ENCODE peak calls at places on chromosomes 6 and 20, in eight cellular contexts. One of them, this sample, is unnamed.

GRCh38 chr6:144809969-144810368 is 524.8 kb downstream of the UTRN start:
- DNase-seq in mesendoderm: no peak
- DNase-seq in HCT116: no peak
- DNase-seq in colonic mucosa: no peak
- DNase-seq in PC-3: no peak
- DNase-seq in fibroblast of lung: no peak
- DNase-seq in MM.1S: no peak
- DNase-seq in H1: no peak
- DNase-seq in this sample: no peak

GRCh38 chr6:92180090-92180489 is 1239.3 kb downstream of the EPHA7 start:
- DNase-seq in fibroblast of lung: no peak
- DNase-seq in HCT116: no peak
- DNase-seq in H1: no peak
- DNase-seq in mesendoderm: no peak
- DNase-seq in colonic mucosa: no peak
- DNase-seq in MM.1S: no peak
- DNase-seq in PC-3: no peak
- DNase-seq in this sample: no peak

GRCh38 chr20:19813839-19814238 is 55.8 kb downstream of the RIN2 start:
- DNase-seq in HCT116: no peak
- DNase-seq in mesendoderm: no peak
- DNase-seq in colonic mucosa: no peak
- DNase-seq in MM.1S: no peak
- DNase-seq in fibroblast of lung: peak; percentile 40
- DNase-seq in PC-3: no peak
- DNase-seq in H1: no peak
- DNase-seq in this sample: no peak

GRCh38 chr6:83119742-83120300 is 52.4 kb downstream of the DOP1A start:
- DNase-seq in mesendoderm: no peak
- DNase-seq in colonic mucosa: no peak
- DNase-seq in fibroblast of lung: peak; percentile 19
- DNase-seq in HCT116: no peak
- DNase-seq in MM.1S: no peak
- DNase-seq in H1: no peak
- DNase-seq in PC-3: peak; percentile 47
- DNase-seq in this sample: no peak

GRCh38 chr6:2633763-2634150 is 117.0 kb downstream of the MYLK4 start:
- DNase-seq in PC-3: no peak
- DNase-seq in mesendoderm: peak; percentile 10
- DNase-seq in MM.1S: no peak
- DNase-seq in fibroblast of lung: no peak
- DNase-seq in H1: no peak
- DNase-seq in colonic mucosa: no peak
- DNase-seq in HCT116: no peak
- DNase-seq in this sample: no peak

GRCh38 chr6:161547617-161548016 is 273.8 kb upstream of the AGPAT4 start:
- DNase-seq in colonic mucosa: no peak
- DNase-seq in fibroblast of lung: peak; percentile 10
- DNase-seq in mesendoderm: peak; percentile 72
- DNase-seq in MM.1S: no peak
- DNase-seq in HCT116: no peak
- DNase-seq in PC-3: no peak
- DNase-seq in H1: no peak
- DNase-seq in this sample: no peak

GRCh38 chr6:11766589-11767450 is 11.8 kb downstream of the ADTRP start:
- DNase-seq in fibroblast of lung: peak; percentile 100
- DNase-seq in H1: no peak
- DNase-seq in PC-3: peak; percentile 95
- DNase-seq in MM.1S: no peak
- DNase-seq in mesendoderm: peak; percentile 72
- DNase-seq in colonic mucosa: no peak
- DNase-seq in HCT116: peak; percentile 78
- DNase-seq in this sample: no peak

GRCh38 chr20:57251344-57251743 is 15.1 kb downstream of the BMP7 start:
- DNase-seq in PC-3: peak; percentile 46
- DNase-seq in H1: no peak
- DNase-seq in MM.1S: no peak
- DNase-seq in fibroblast of lung: peak; percentile 24
- DNase-seq in HCT116: no peak
- DNase-seq in colonic mucosa: no peak
- DNase-seq in mesendoderm: peak; percentile 88
- DNase-seq in this sample: no peak

GRCh38 chr6:6724319-6725119 is 136.0 kb downstream of the LY86 start:
- DNase-seq in PC-3: peak; percentile 73
- DNase-seq in MM.1S: peak; percentile 59
- DNase-seq in H1: peak; percentile 57
- DNase-seq in fibroblast of lung: peak; percentile 76
- DNase-seq in colonic mucosa: peak; percentile 84
- DNase-seq in HCT116: peak; percentile 58
- DNase-seq in mesendoderm: peak; percentile 89
- DNase-seq in this sample: peak; percentile 91

GRCh38 chr6:90035047-90035678 is 140.9 kb downstream of the GJA10 start:
- DNase-seq in H1: no peak
- DNase-seq in colonic mucosa: no peak
- DNase-seq in PC-3: no peak
- DNase-seq in fibroblast of lung: no peak
- DNase-seq in HCT116: no peak
- DNase-seq in mesendoderm: no peak
- DNase-seq in MM.1S: no peak
- DNase-seq in this sample: no peak

GRCh38 chr20:22561965-22562581 is 22.3 kb downstream of the FOXA2 start:
- DNase-seq in H1: no peak
- DNase-seq in PC-3: no peak
- DNase-seq in fibroblast of lung: no peak
- DNase-seq in HCT116: no peak
- DNase-seq in MM.1S: no peak
- DNase-seq in colonic mucosa: no peak
- DNase-seq in mesendoderm: no peak
- DNase-seq in this sample: no peak

GRCh38 chr6:157198425-157199279 is 124.7 kb downstream of the TMEM242 start:
- DNase-seq in fibroblast of lung: no peak
- DNase-seq in mesendoderm: no peak
- DNase-seq in H1: no peak
- DNase-seq in PC-3: peak; percentile 29
- DNase-seq in HCT116: no peak
- DNase-seq in colonic mucosa: peak; percentile 93
- DNase-seq in MM.1S: no peak
- DNase-seq in this sample: peak; percentile 92

GRCh38 chr6:170174124-170174770 is 116.6 kb downstream of the DLL1 start:
- DNase-seq in H1: no peak
- DNase-seq in mesendoderm: no peak
- DNase-seq in fibroblast of lung: no peak
- DNase-seq in MM.1S: no peak
- DNase-seq in HCT116: no peak
- DNase-seq in PC-3: no peak
- DNase-seq in colonic mucosa: peak; percentile 23
- DNase-seq in this sample: peak; percentile 76

GRCh38 chr6:129766959-129767728 is 57.2 kb upstream of the ARHGAP18 start:
- DNase-seq in HCT116: no peak
- DNase-seq in PC-3: peak; percentile 28
- DNase-seq in H1: no peak
- DNase-seq in mesendoderm: peak; percentile 78
- DNase-seq in colonic mucosa: no peak
- DNase-seq in MM.1S: peak; percentile 78
- DNase-seq in fibroblast of lung: peak; percentile 82
- DNase-seq in this sample: peak; percentile 76

GRCh38 chr20:60446273-60447111 is 488.3 kb downstream of the CDH26 start:
- DNase-seq in MM.1S: peak; percentile 30
- DNase-seq in H1: no peak
- DNase-seq in mesendoderm: no peak
- DNase-seq in fibroblast of lung: peak; percentile 4
- DNase-seq in colonic mucosa: no peak
- DNase-seq in HCT116: no peak
- DNase-seq in PC-3: no peak
- DNase-seq in this sample: no peak

GRCh38 chr6:107185570-107185969 is 70.3 kb upstream of the BEND3 start:
- DNase-seq in H1: no peak
- DNase-seq in HCT116: no peak
- DNase-seq in PC-3: peak; percentile 8
- DNase-seq in mesendoderm: peak; percentile 58
- DNase-seq in fibroblast of lung: peak; percentile 6
- DNase-seq in colonic mucosa: no peak
- DNase-seq in MM.1S: no peak
- DNase-seq in this sample: no peak

GRCh38 chr6:411402-412145 is 20.0 kb downstream of the IRF4 start:
- DNase-seq in MM.1S: no peak
- DNase-seq in fibroblast of lung: no peak
- DNase-seq in mesendoderm: no peak
- DNase-seq in colonic mucosa: no peak
- DNase-seq in HCT116: no peak
- DNase-seq in PC-3: peak; percentile 64
- DNase-seq in H1: no peak
- DNase-seq in this sample: no peak

GRCh38 chr20:44990957-44991356 is 24.6 kb downstream of the STK4 start:
- DNase-seq in PC-3: no peak
- DNase-seq in fibroblast of lung: no peak
- DNase-seq in H1: no peak
- DNase-seq in mesendoderm: no peak
- DNase-seq in MM.1S: no peak
- DNase-seq in HCT116: no peak
- DNase-seq in colonic mucosa: no peak
- DNase-seq in this sample: no peak
- H3K27ac ChIP-seq in PC-3: no peak overlapping the region
- H3K27ac ChIP-seq in fibroblast of lung: no peak overlapping the region
- H3K27ac ChIP-seq in H1: no peak overlapping the region
- H3K27ac ChIP-seq in mesendoderm: no peak overlapping the region
- H3K27ac ChIP-seq in MM.1S: peak overlapping the region; percentile 88
- H3K27ac ChIP-seq in HCT116: no peak overlapping the region
- H3K27ac ChIP-seq in colonic mucosa: peak overlapping the region; percentile 11
- H3K27ac ChIP-seq in this sample: no peak overlapping the region

GRCh38 chr6:5295612-5296011 is 34.3 kb downstream of the FARS2 start:
- DNase-seq in mesendoderm: no peak
- DNase-seq in fibroblast of lung: peak; percentile 43
- DNase-seq in H1: no peak
- DNase-seq in colonic mucosa: no peak
- DNase-seq in PC-3: peak; percentile 18
- DNase-seq in HCT116: no peak
- DNase-seq in MM.1S: no peak
- DNase-seq in this sample: no peak
- H3K9ac ChIP-seq in mesendoderm: no peak overlapping the region
- H3K9ac ChIP-seq in fibroblast of lung: no peak overlapping the region
- H3K9ac ChIP-seq in H1: no peak overlapping the region
- H3K9ac ChIP-seq in colonic mucosa: no peak overlapping the region
- H3K9ac ChIP-seq in PC-3: no peak overlapping the region
- H3K9ac ChIP-seq in HCT116: no peak overlapping the region
- H3K9ac ChIP-seq in MM.1S: no peak overlapping the region
- H3K9ac ChIP-seq in this sample: no peak overlapping the region

GRCh38 chr20:47272893-47273590 is 83.5 kb downstream of the ZMYND8 start:
- DNase-seq in mesendoderm: peak; percentile 81
- DNase-seq in fibroblast of lung: peak; percentile 69
- DNase-seq in colonic mucosa: peak; percentile 66
- DNase-seq in PC-3: peak; percentile 92
- DNase-seq in H1: peak; percentile 7
- DNase-seq in MM.1S: peak; percentile 50
- DNase-seq in HCT116: peak; percentile 52
- DNase-seq in this sample: no peak

GRCh38 chr20:47273591-47274235 is 82.8 kb downstream of the ZMYND8 start:
- DNase-seq in colonic mucosa: no peak
- DNase-seq in mesendoderm: no peak
- DNase-seq in H1: no peak
- DNase-seq in PC-3: no peak
- DNase-seq in fibroblast of lung: peak; percentile 84
- DNase-seq in MM.1S: no peak
- DNase-seq in HCT116: no peak
- DNase-seq in this sample: no peak

GRCh38 chr20:47274449-47275108 is 81.9 kb downstream of the ZMYND8 start:
- DNase-seq in MM.1S: no peak
- DNase-seq in colonic mucosa: no peak
- DNase-seq in H1: no peak
- DNase-seq in mesendoderm: peak; percentile 35
- DNase-seq in fibroblast of lung: peak; percentile 97
- DNase-seq in PC-3: peak; percentile 95
- DNase-seq in HCT116: peak; percentile 67
- DNase-seq in this sample: no peak

GRCh38 chr20:47269309-47270165 is 87.0 kb downstream of the ZMYND8 start:
- DNase-seq in H1: no peak
- DNase-seq in fibroblast of lung: no peak
- DNase-seq in PC-3: no peak
- DNase-seq in HCT116: no peak
- DNase-seq in colonic mucosa: no peak
- DNase-seq in MM.1S: no peak
- DNase-seq in mesendoderm: no peak
- DNase-seq in this sample: no peak

DNA sequence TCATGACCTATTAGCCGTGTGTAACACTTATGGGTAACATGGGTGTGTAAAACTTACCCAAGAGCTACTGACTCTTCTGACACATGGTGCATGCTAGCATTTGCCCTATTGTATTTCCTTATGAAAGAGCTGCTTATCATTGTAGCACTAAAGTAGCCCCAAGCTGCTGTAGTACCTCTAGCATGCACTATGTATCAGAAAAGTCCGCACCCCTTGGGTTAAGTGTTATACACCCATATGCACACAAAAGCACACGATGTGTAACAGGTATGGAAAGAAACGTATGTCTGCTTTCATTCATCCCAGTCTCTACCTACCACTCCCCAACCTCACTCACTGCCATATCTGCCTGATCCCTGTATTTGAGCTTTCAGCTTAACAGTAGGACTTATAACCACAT is 85.3 kb downstream of the ZMYND8 start:
- DNase-seq in PC-3: no peak
- DNase-seq in mesendoderm: no peak
- DNase-seq in HCT116: no peak
- DNase-seq in H1: no peak
- DNase-seq in MM.1S: no peak
- DNase-seq in fibroblast of lung: no peak
- DNase-seq in colonic mucosa: no peak
- DNase-seq in this sample: no peak
- H3K4me1 ChIP-seq in PC-3: peaks cover 30% of the 10 kb centered on the region
- H3K4me1 ChIP-seq in mesendoderm: no peaks in the 10 kb centered on the region
- H3K4me1 ChIP-seq in HCT116: peaks cover 32% of the 10 kb centered on the region
- H3K4me1 ChIP-seq in H1: peaks cover under 1% of the 10 kb centered on the region
- H3K4me1 ChIP-seq in MM.1S: peaks cover 19% of the 10 kb centered on the region
- H3K4me1 ChIP-seq in fibroblast of lung: peaks cover 10% of the 10 kb centered on the region
- H3K4me1 ChIP-seq in colonic mucosa: no peaks in the 10 kb centered on the region
- H3K4me1 ChIP-seq in this sample: peaks cover 6% of the 10 kb centered on the region

DNA sequence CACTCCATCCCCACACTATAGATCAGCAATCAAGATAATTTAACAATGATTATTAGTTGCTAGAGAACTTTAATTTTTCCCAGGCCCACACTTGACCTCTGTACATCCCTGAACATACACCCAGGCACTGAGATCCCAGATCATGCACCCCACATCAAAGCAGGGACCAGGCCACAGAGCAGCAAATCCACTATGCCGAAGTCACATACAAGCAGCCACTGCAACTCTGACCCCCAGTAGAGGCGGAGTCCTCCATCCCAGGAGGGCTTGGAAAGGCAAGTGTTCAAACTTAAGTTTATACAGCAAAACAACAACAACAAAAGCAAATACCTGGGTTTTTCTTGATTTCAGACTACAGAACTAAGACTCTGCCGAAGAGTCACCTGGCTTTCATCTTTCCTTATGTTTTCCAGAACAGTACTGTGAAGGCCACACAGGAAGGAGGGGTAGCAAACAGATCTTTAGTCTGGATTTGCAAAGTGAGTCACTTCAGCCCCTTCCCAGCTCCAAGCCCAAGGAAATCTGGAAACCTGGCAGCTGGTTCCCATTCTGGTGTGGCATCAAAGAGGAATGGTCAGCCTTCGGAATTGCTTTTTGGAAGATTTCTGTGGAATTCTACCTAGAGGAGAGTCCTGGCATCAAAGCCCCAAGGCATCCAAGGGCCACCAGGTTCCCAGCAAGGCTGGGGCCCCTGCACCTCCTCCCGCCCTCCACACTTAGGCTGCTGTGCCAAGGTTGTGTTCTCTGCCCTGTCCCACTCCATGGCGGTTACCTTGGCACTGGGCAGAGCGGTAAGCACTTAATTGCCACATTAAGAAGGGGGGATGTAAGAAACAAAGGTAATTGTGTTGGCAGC is 7.3 kb downstream of the JAG1 start:
- DNase-seq in colonic mucosa: no peak
- DNase-seq in HCT116: no peak
- DNase-seq in mesendoderm: no peak
- DNase-seq in fibroblast of lung: no peak
- DNase-seq in PC-3: no peak
- DNase-seq in MM.1S: no peak
- DNase-seq in H1: no peak
- DNase-seq in this sample: peak; percentile 68
- H3K27ac ChIP-seq in colonic mucosa: peak overlapping the region; percentile 2
- H3K27ac ChIP-seq in HCT116: no peak overlapping the region
- H3K27ac ChIP-seq in mesendoderm: no peak overlapping the region
- H3K27ac ChIP-seq in fibroblast of lung: no peak overlapping the region
- H3K27ac ChIP-seq in PC-3: no peak overlapping the region
- H3K27ac ChIP-seq in MM.1S: no peak overlapping the region
- H3K27ac ChIP-seq in H1: no peak overlapping the region
- H3K27ac ChIP-seq in this sample: peak overlapping the region; percentile 29

This sample was measured in kidney.